ENCODE peak calls at places on chromosomes 2 and 18, in seven cellular contexts. W is aorta, G is tibial nerve, V is mammary epithelial cell, X is A549, Q is MM.1S, Z is heart left ventricle. F is an unnamed sample. For H3K4me1 and H3K9me3, the result is how much of the 10 kb centered on the place peaks cover.

GRCh38 chr2:11592671-11593574 is 59.1 kb downstream of the GREB1 start:
- DNase-seq in V (no peak), W (peak), X (no peak), Z (no peak), G (no peak), Q (no peak), F (no peak)

GRCh38 chr2:85744771-85745601 is 8.8 kb upstream of the ATOH8 start:
- DNase-seq in Q (no peak), Z (no peak), V (no peak), W (no peak), G (peak), X (no peak), F (no peak)

GRCh38 chr2:168687314-168687713 is 115.1 kb upstream of the NOSTRIN start:
- DNase-seq in W (no peak), X (peak), Z (no peak), Q (peak), G (peak), V (no peak), F (peak)

GRCh38 chr2:175366814-175367213 is 185.3 kb upstream of the ATP5MC3 start:
- DNase-seq in W (no peak), X (peak), V (peak), Q (peak), G (peak), Z (no peak), F (peak)

GRCh38 chr2:200300065-200300464 is 6.4 kb upstream of the SPATS2L start:
- DNase-seq in Q (no peak), G (no peak), Z (no peak), V (no peak), X (no peak), W (no peak), F (no peak)

GRCh38 chr18:25274900-25275299 is 77.1 kb downstream of the ZNF521 start:
- DNase-seq in G (no peak), V (no peak), W (no peak), X (no peak), Z (no peak), Q (no peak), F (no peak)

GRCh38 chr18:49016648-49017539 is 66.1 kb upstream of the SMAD7 start:
- DNase-seq in W (peak), Z (no peak), X (peak), V (peak), Q (no peak), G (no peak), F (no peak)

GRCh38 chr2:135825855-135826190 is 11.2 kb downstream of the LCT start:
- DNase-seq in Q (no peak), G (no peak), W (no peak), X (no peak), V (no peak), Z (no peak), F (no peak)

GRCh38 chr18:51017140-51017874 is 12.7 kb upstream of the SMAD4 start:
- DNase-seq in Z (no peak), Q (no peak), V (no peak), X (no peak), G (no peak), W (no peak), F (no peak)

GRCh38 chr2:239396881-239397681 is 3.7 kb downstream of the HDAC4 start:
- DNase-seq in Q (no peak), Z (peak), G (no peak), W (no peak), X (peak), V (no peak), F (no peak)

GRCh38 chr2:36609507-36609906 is 11.5 kb upstream of the FEZ2 start:
- DNase-seq in V (no peak), X (no peak), Q (no peak), G (no peak), W (no peak), Z (no peak), F (no peak)

GRCh38 chr2:11624893-11625292 is 45.1 kb downstream of the NTSR2 start:
- DNase-seq in Q (no peak), G (no peak), V (no peak), X (no peak), Z (no peak), W (no peak), F (no peak)

GRCh38 chr18:74023220-74023619 is 124.4 kb downstream of the FBXO15 start:
- DNase-seq in Q (no peak), X (no peak), V (no peak), G (no peak), W (no peak), Z (no peak), F (no peak)

GRCh38 chr18:50268022-50268747 is 1.9 kb upstream of the CFAP53 start:
- DNase-seq in W (peak), Z (peak), X (peak), G (peak), Q (peak), V (no peak), F (peak)

GRCh38 chr2:187553908-187554703 is at the start of gene TFPI:
- DNase-seq in G (peak), V (no peak), X (peak), W (no peak), Q (no peak), Z (no peak), F (no peak)

GRCh38 chr2:234635284-234635683 is 138.4 kb upstream of the ARL4C start:
- DNase-seq in Q (no peak), V (no peak), X (no peak), G (no peak), Z (no peak), W (no peak), F (no peak)

GRCh38 chr2:201180010-201180409 is 2.9 kb upstream of the CASP10 start:
- DNase-seq in W (no peak), Z (no peak), G (no peak), V (no peak), Q (no peak), X (peak), F (no peak)

GRCh38 chr18:77103181-77103875 is 29.3 kb downstream of the MBP start:
- DNase-seq in X (no peak), V (no peak), Q (no peak), G (no peak), W (no peak), Z (no peak), F (no peak)

GRCh38 chr2:239002960-239003932 is 155.4 kb downstream of the TWIST2 start:
- DNase-seq in G (peak), Z (no peak), X (no peak), Q (no peak), V (peak), W (no peak), F (no peak)

GRCh38 chr2:73069041-73069854 is 2.3 kb downstream of the SFXN5 start:
- DNase-seq in Z (no peak), X (no peak), W (no peak), V (no peak), G (no peak), Q (no peak), F (no peak)

GRCh38 chr2:159921752-159922404 is 123.9 kb upstream of the CD302 start:
- DNase-seq in W (peak), Z (peak), X (peak), V (peak), Q (peak), G (peak), F (peak)

GRCh38 chr2:241514986-241515737 is 6.8 kb upstream of the STK25 start:
- DNase-seq in W (no peak), Z (no peak), X (no peak), G (no peak), V (no peak), Q (peak), F (no peak)

GRCh38 chr18:3932285-3932684 is 482.3 kb downstream of the TGIF1 start:
- DNase-seq in Q (no peak), W (no peak), V (no peak), X (no peak), G (no peak), Z (no peak), F (no peak)

GRCh38 chr2:225889452-225889851 is 489.9 kb downstream of the NYAP2 start:
- DNase-seq in X (peak), W (no peak), V (peak), G (peak), Q (peak), Z (no peak), F (peak)

GRCh38 chr2:231877533-231878456 is 48.4 kb downstream of the NPPC start:
- DNase-seq in X (peak), W (no peak), G (no peak), V (peak), Z (no peak), Q (no peak), F (no peak)

GRCh38 chr2:232447638-232448472 is 8.1 kb upstream of the ALPI start:
- DNase-seq in G (no peak), Z (no peak), V (no peak), X (no peak), Q (no peak), W (no peak), F (no peak)

GRCh38 chr2:86025229-86025820 is 80.4 kb downstream of the POLR1A start:
- DNase-seq in W (peak), Q (no peak), X (peak), V (no peak), Z (no peak), G (no peak), F (no peak)

GRCh38 chr2:26936855-26937254 is 33.6 kb upstream of the MAPRE3 start:
- DNase-seq in X (no peak), V (no peak), Q (no peak), Z (no peak), W (no peak), G (no peak), F (no peak)

GRCh38 chr2:218218409-218219185 is 1.6 kb downstream of the ARPC2 start:
- DNase-seq in Q (peak), Z (no peak), G (no peak), W (no peak), X (no peak), V (peak), F (no peak)

GRCh38 chr2:219497495-219498279 is 1.0 kb upstream of the GMPPA start:
- DNase-seq in Q (no peak), V (peak), Z (peak), G (peak), X (peak), W (peak), F (peak)

GRCh38 chr2:23381084-23381483 is 3.9 kb upstream of the KLHL29 start:
- DNase-seq in Q (no peak), Z (peak), W (peak), X (peak), V (peak), G (no peak), F (peak)

DNA sequence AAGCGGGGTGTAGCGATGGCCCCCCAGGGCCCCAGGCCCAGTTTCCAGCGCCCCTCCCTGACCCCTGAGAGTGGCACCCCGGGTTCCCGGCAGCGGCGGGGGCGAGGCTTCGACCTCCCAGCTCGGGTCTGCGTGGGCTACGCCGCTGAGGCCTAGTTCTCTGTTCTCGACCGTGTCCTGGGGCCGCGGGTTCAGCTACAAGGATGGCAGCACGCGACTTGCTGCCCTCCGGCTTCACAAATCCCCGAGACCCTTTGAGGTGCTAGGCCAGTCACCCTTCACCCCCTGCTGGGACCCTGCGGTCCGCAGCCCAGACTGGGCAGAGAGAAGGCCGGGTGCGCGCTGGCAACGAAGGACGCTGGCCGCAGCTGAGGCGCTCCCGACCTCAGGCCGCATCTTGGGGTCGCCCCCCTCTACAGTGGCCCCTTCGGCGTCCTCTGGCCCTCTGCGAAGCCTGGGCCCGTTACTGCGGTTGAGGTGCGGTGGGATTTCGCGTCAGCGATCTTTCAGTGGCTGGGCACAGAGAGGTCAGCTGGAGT is 1.2 kb downstream of the OTX1 start:
- DNase-seq in G (no peak), Z (no peak), X (no peak), W (no peak), V (no peak), Q (no peak), F (no peak)
- H3K4me1 ChIP-seq in G (under half), Z (under half), X (under half), W (under half), V (under half), Q (under half), F (under half)

DNA sequence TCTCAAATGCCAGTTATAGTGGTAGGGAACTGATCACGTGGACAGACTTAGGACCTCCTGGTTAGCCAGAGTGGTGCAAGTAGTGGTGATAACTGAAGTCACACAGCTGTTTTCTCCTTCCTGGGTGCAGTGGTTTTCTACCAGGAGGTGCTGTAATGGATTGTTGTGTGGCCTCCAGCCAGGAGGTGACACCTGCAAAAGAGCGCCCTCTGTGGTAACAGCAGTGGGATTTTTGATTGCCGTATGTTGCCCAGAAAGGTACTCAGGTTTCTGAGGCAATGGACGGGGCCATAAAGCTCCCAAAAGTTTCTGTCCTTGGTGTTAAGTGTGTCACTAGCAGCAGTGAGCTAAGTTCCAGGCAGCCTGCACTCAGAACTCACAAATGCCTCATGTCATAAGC is 1358.1 kb upstream of the DDX18 start:
- DNase-seq in Z (no peak), V (no peak), W (no peak), X (no peak), Q (no peak), G (no peak), F (no peak)
- H3K9me3 ChIP-seq in Z (under half), V (under half), W (under half), X (under half), Q (under half), G (under half), F (under half)

DNA sequence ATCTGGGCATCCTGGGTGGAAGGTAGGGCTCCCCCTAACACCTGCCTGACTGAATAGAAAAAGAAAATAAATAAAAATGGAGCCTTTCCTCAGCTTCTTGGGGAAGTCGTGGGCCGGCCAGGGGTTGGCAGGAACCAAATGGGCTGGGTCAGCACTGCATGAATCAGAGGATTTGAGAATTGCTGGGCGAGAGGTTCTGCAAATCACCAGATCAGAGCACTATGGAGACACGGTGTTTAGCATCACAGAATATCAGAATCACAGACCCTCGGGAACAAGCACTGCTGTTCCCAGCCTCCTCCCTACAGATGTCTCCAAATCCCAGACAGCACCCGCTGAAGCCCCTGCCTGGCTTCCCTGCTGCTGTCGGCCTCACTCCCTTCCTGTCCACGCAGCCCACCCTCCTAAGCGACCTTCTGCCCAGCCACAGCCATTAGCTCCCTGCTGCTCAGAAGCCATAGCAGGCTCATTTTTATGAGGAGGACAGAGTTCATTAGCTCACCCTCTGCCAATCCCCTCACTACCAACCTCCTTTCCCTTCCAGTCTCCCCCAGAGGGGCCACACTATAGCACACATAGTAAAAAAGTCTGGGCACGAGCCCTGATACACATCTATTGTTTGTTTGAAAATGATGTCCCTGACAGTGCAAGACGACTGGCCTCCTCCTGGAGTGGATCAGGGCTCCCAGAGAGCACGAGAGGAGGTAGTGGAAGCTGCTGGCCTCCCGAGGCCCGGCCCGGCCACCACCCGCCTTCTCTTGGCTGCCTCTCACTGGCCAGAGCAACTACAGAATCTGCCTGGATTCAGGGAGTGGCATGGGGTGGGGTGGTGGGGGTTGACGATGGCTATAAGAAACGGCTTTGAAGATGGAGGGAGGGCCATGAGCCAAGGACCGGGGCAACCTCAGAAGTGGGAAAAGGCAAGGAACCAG is 64.5 kb upstream of the TAF1B start:
- DNase-seq in X (no peak), W (no peak), Q (no peak), V (no peak), Z (peak), G (no peak), F (no peak)
- H3K4me1 ChIP-seq in X (under half), W (under half), Q (under half), V (under half), Z (under half), G (under half), F (under half)

GRCh38 chr2:98436734-98437133 is 7.9 kb upstream of the INPP4A start:
- DNase-seq in V (no peak), X (peak), G (no peak), W (no peak), Q (no peak), Z (peak), F (no peak)
- H3K9me3 ChIP-seq in V (under half), X (under half), G (under half), W (under half), Q (under half), Z (under half), F (under half)

DNA sequence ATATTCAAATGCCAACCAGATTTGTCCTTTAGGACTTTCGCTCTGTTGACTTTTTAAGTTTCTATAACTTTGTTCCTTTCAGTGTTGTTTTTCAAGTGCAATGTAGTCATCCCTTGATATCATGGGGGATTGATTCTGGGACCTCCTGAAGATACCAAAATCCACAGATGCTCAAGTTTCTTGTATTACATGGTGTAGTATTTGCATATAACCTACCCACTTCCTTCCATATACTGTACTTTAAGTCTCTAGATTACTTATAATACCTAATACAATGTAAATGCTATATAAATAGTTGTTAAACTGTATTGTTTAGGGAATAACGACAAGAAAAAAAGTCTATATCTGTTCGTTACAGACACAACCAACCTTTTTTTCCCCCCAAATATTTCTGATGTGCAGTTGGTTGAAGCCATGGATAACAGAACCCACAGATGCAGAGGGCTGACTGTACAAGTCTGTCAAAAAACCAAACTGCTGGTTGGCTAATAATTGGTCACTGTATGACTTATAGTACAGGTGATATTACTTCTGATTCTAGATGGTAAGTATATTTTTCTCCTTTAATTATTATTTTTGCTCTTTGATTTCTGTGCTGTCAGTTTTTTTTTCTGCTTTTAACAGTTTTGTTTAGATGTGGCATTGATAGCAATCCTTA is 201.7 kb upstream of the STON1 start:
- DNase-seq in V (no peak), W (no peak), G (no peak), Z (no peak), Q (no peak), X (no peak), F (no peak)
- H3K4me1 ChIP-seq in V (under half), W (under half), G (under half), Z (under half), Q (under half), X (half or more), F (under half)

GRCh38 chr2:115034801-115035200 is 592.4 kb downstream of the DPP10 start:
- DNase-seq in Q (no peak), X (no peak), G (no peak), V (no peak), W (no peak), Z (no peak), F (no peak)
- H3K9me3 ChIP-seq in Q (under half), X (under half), G (under half), V (under half), W (under half), Z (under half), F (under half)

GRCh38 chr2:161170917-161171594 is 10.8 kb downstream of the TANK start:
- DNase-seq in V (peak), W (no peak), Q (no peak), G (no peak), Z (no peak), X (no peak), F (no peak)
- H3K4me1 ChIP-seq in V (under half), W (under half), Q (under half), G (under half), Z (under half), X (under half), F (under half)

GRCh38 chr2:51120754-51121280 is 88.9 kb upstream of the NRXN1 start:
- DNase-seq in W (no peak), Z (no peak), X (no peak), Q (no peak), G (no peak), V (peak), F (no peak)
- H3K9me3 ChIP-seq in W (under half), Z (under half), X (under half), Q (under half), G (under half), V (under half), F (under half)

GRCh38 chr18:44699571-44700261 is 19.0 kb downstream of the SETBP1 start:
- DNase-seq in Z (no peak), G (no peak), V (no peak), W (no peak), X (no peak), Q (no peak), F (no peak)

GRCh38 chr18:44700652-44701051 is 20.0 kb downstream of the SETBP1 start:
- DNase-seq in Z (no peak), Q (no peak), W (no peak), V (peak), G (no peak), X (no peak), F (no peak)

GRCh38 chr18:44696892-44697291 is 16.2 kb downstream of the SETBP1 start:
- DNase-seq in W (no peak), Z (peak), Q (no peak), V (peak), X (no peak), G (no peak), F (no peak)

GRCh38 chr18:44697315-44697714 is 16.6 kb downstream of the SETBP1 start:
- DNase-seq in G (no peak), Q (no peak), Z (no peak), W (no peak), X (no peak), V (no peak), F (no peak)

DNA sequence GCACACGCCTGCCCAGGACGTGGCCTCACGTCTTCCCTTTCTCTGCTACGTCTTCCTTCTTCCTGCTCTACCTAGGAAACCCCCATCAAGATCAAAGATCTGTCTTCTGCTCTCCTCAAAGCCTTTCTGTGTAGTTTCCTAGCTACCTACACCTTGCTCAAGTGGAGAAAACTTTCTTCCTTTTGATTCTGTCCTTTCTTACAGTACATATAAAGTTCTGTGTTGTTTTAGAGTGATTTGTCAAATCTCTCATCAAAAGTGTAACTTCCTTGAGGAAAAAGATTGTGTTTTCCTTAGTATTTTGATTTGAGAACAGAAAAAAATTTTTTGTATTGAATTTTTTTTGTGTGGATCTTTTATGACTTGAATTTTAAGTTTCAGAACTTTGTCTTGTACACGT is 17.8 kb downstream of the SETBP1 start:
- DNase-seq in X (no peak), Z (no peak), V (no peak), W (no peak), G (no peak), Q (no peak), F (no peak)
- H3K4me1 ChIP-seq in X (under half), Z (under half), V (half or more), W (under half), G (under half), Q (under half), F (under half)